ENCODE peak calls at places on chromosomes 11 and 22, in four cellular contexts. L, S, A and J are unnamed samples.

GRCh38 chr11:68314203-68314885 is 2.0 kb downstream of the LRP5 start:
- DNase-seq in L (no peak), S (no peak), A (no peak), J (peak)

GRCh38 chr11:47766363-47767227 is 546 bp downstream of the FNBP4 start:
- DNase-seq in L (peak), S (peak), A (peak), J (no peak)

GRCh38 chr11:111021131-111021530 is 224.4 kb upstream of the POU2AF2 start:
- DNase-seq in L (no peak), S (no peak), A (no peak), J (no peak)

GRCh38 chr11:70152244-70152643 is 50.9 kb upstream of the FADD start:
- DNase-seq in L (no peak), S (no peak), A (no peak), J (no peak)

GRCh38 chr22:41052661-41053490 is 39.5 kb upstream of the EP300 start:
- DNase-seq in L (no peak), S (peak), A (no peak), J (no peak)

GRCh38 chr11:133898031-133898769 is 52.9 kb upstream of the SPATA19 start:
- DNase-seq in L (peak), S (no peak), A (no peak), J (peak)

GRCh38 chr11:86245369-86246292 is 1.1 kb downstream of the EED start:
- DNase-seq in L (no peak), S (peak), A (no peak), J (peak)

GRCh38 chr11:795638-796564 is 2.2 kb downstream of the SLC25A22 start:
- DNase-seq in L (no peak), S (peak), A (peak), J (no peak)

GRCh38 chr11:46290598-46291309 is 13.3 kb downstream of the CREB3L1 start:
- DNase-seq in L (peak), S (peak), A (no peak), J (peak)

GRCh38 chr11:40203606-40204005 is 1255.8 kb downstream of the LRRC4C start:
- DNase-seq in L (no peak), S (no peak), A (no peak), J (no peak)

GRCh38 chr11:12448131-12448939 is 71.0 kb downstream of the PARVA start:
- DNase-seq in L (no peak), S (no peak), A (no peak), J (no peak)

GRCh38 chr11:44559207-44559943 is 6.1 kb upstream of the CD82 start:
- DNase-seq in L (peak), S (peak), A (no peak), J (peak)